ENCODE peak calls at places on chromosomes 5 and 9, in ten cellular contexts. One of them, this sample, is unnamed.

GRCh38 chr9:99239341-99240055 is 17.4 kb downstream of the SEC61B start:
- DNase-seq in KBM-7: no peak
- DNase-seq in GM12865: no peak
- DNase-seq in lower lobe of right lung: no peak
- DNase-seq in NCI-H1092: no peak
- DNase-seq in Right ventricle myocardium superior: no peak
- DNase-seq in anterior cingulate cortex: no peak
- DNase-seq in stimulated activated CD4-positive, alpha-beta T cell treated with anti-CD3 and anti-CD28 coated beads, TNF-alpha, amount 100 ng/mL, for 1 hour: no peak
- DNase-seq in left ventricle myocardium superior: no peak
- DNase-seq in WTC11: no peak
- DNase-seq in this sample: no peak

GRCh38 chr9:131473198-131473885 is 29.4 kb upstream of the POMT1 start:
- DNase-seq in KBM-7: no peak
- DNase-seq in GM12865: no peak
- DNase-seq in lower lobe of right lung: peak
- DNase-seq in NCI-H1092: no peak
- DNase-seq in Right ventricle myocardium superior: no peak
- DNase-seq in anterior cingulate cortex: no peak
- DNase-seq in stimulated activated CD4-positive, alpha-beta T cell treated with anti-CD3 and anti-CD28 coated beads, TNF-alpha, amount 100 ng/mL, for 1 hour: no peak
- DNase-seq in left ventricle myocardium superior: no peak
- DNase-seq in WTC11: no peak
- DNase-seq in this sample: no peak

GRCh38 chr9:129383415-129384088 is 205.5 kb upstream of the IER5L start:
- DNase-seq in KBM-7: peak
- DNase-seq in GM12865: peak
- DNase-seq in lower lobe of right lung: peak
- DNase-seq in NCI-H1092: peak
- DNase-seq in Right ventricle myocardium superior: peak
- DNase-seq in anterior cingulate cortex: peak
- DNase-seq in stimulated activated CD4-positive, alpha-beta T cell treated with anti-CD3 and anti-CD28 coated beads, TNF-alpha, amount 100 ng/mL, for 1 hour: peak
- DNase-seq in left ventricle myocardium superior: peak
- DNase-seq in WTC11: peak
- DNase-seq in this sample: no peak

GRCh38 chr5:107056278-107056677 is 614.5 kb downstream of the EFNA5 start:
- DNase-seq in KBM-7: no peak
- DNase-seq in GM12865: no peak
- DNase-seq in lower lobe of right lung: no peak
- DNase-seq in NCI-H1092: no peak
- DNase-seq in Right ventricle myocardium superior: no peak
- DNase-seq in anterior cingulate cortex: no peak
- DNase-seq in stimulated activated CD4-positive, alpha-beta T cell treated with anti-CD3 and anti-CD28 coated beads, TNF-alpha, amount 100 ng/mL, for 1 hour: no peak
- DNase-seq in left ventricle myocardium superior: no peak
- DNase-seq in WTC11: no peak
- DNase-seq in this sample: no peak

GRCh38 chr9:125969868-125970267 is 222.7 kb downstream of the PBX3 start:
- DNase-seq in KBM-7: no peak
- DNase-seq in GM12865: peak
- DNase-seq in lower lobe of right lung: no peak
- DNase-seq in NCI-H1092: no peak
- DNase-seq in Right ventricle myocardium superior: no peak
- DNase-seq in anterior cingulate cortex: no peak
- DNase-seq in stimulated activated CD4-positive, alpha-beta T cell treated with anti-CD3 and anti-CD28 coated beads, TNF-alpha, amount 100 ng/mL, for 1 hour: no peak
- DNase-seq in left ventricle myocardium superior: no peak
- DNase-seq in WTC11: no peak
- DNase-seq in this sample: no peak

GRCh38 chr5:111584651-111585050 is 72.3 kb upstream of the STARD4 start:
- DNase-seq in KBM-7: no peak
- DNase-seq in GM12865: no peak
- DNase-seq in lower lobe of right lung: no peak
- DNase-seq in NCI-H1092: no peak
- DNase-seq in Right ventricle myocardium superior: no peak
- DNase-seq in anterior cingulate cortex: no peak
- DNase-seq in stimulated activated CD4-positive, alpha-beta T cell treated with anti-CD3 and anti-CD28 coated beads, TNF-alpha, amount 100 ng/mL, for 1 hour: no peak
- DNase-seq in left ventricle myocardium superior: no peak
- DNase-seq in WTC11: no peak
- DNase-seq in this sample: no peak

GRCh38 chr5:54862036-54862435 is 123.4 kb downstream of the ESM1 start:
- DNase-seq in KBM-7: no peak
- DNase-seq in GM12865: no peak
- DNase-seq in lower lobe of right lung: no peak
- DNase-seq in NCI-H1092: no peak
- DNase-seq in Right ventricle myocardium superior: no peak
- DNase-seq in anterior cingulate cortex: no peak
- DNase-seq in stimulated activated CD4-positive, alpha-beta T cell treated with anti-CD3 and anti-CD28 coated beads, TNF-alpha, amount 100 ng/mL, for 1 hour: no peak
- DNase-seq in left ventricle myocardium superior: no peak
- DNase-seq in WTC11: no peak
- DNase-seq in this sample: no peak

GRCh38 chr9:137972355-137972987 is 94.9 kb downstream of the CACNA1B start:
- DNase-seq in KBM-7: no peak
- DNase-seq in GM12865: no peak
- DNase-seq in lower lobe of right lung: peak
- DNase-seq in NCI-H1092: no peak
- DNase-seq in Right ventricle myocardium superior: peak
- DNase-seq in anterior cingulate cortex: no peak
- DNase-seq in stimulated activated CD4-positive, alpha-beta T cell treated with anti-CD3 and anti-CD28 coated beads, TNF-alpha, amount 100 ng/mL, for 1 hour: no peak
- DNase-seq in left ventricle myocardium superior: peak
- DNase-seq in WTC11: no peak
- DNase-seq in this sample: no peak

GRCh38 chr9:91681461-91682305 is 258.1 kb upstream of the NFIL3 start:
- DNase-seq in KBM-7: peak
- DNase-seq in GM12865: peak
- DNase-seq in lower lobe of right lung: peak
- DNase-seq in NCI-H1092: peak
- DNase-seq in Right ventricle myocardium superior: peak
- DNase-seq in anterior cingulate cortex: peak
- DNase-seq in stimulated activated CD4-positive, alpha-beta T cell treated with anti-CD3 and anti-CD28 coated beads, TNF-alpha, amount 100 ng/mL, for 1 hour: peak
- DNase-seq in left ventricle myocardium superior: peak
- DNase-seq in WTC11: peak
- DNase-seq in this sample: no peak

GRCh38 chr5:141639357-141640050 is 2.7 kb downstream of the RELL2 start:
- DNase-seq in KBM-7: no peak
- DNase-seq in GM12865: no peak
- DNase-seq in lower lobe of right lung: no peak
- DNase-seq in NCI-H1092: no peak
- DNase-seq in Right ventricle myocardium superior: no peak
- DNase-seq in anterior cingulate cortex: no peak
- DNase-seq in stimulated activated CD4-positive, alpha-beta T cell treated with anti-CD3 and anti-CD28 coated beads, TNF-alpha, amount 100 ng/mL, for 1 hour: no peak
- DNase-seq in left ventricle myocardium superior: no peak
- DNase-seq in WTC11: no peak
- DNase-seq in this sample: no peak

GRCh38 chr9:89501311-89501898 is 3.5 kb upstream of the SEMA4D start:
- DNase-seq in KBM-7: no peak
- DNase-seq in GM12865: no peak
- DNase-seq in lower lobe of right lung: no peak
- DNase-seq in NCI-H1092: no peak
- DNase-seq in Right ventricle myocardium superior: no peak
- DNase-seq in anterior cingulate cortex: no peak
- DNase-seq in stimulated activated CD4-positive, alpha-beta T cell treated with anti-CD3 and anti-CD28 coated beads, TNF-alpha, amount 100 ng/mL, for 1 hour: no peak
- DNase-seq in left ventricle myocardium superior: no peak
- DNase-seq in WTC11: no peak
- DNase-seq in this sample: no peak

GRCh38 chr9:69071059-69071458 is 35.5 kb downstream of the FXN start:
- DNase-seq in KBM-7: no peak
- DNase-seq in GM12865: no peak
- DNase-seq in lower lobe of right lung: no peak
- DNase-seq in NCI-H1092: no peak
- DNase-seq in Right ventricle myocardium superior: no peak
- DNase-seq in anterior cingulate cortex: no peak
- DNase-seq in stimulated activated CD4-positive, alpha-beta T cell treated with anti-CD3 and anti-CD28 coated beads, TNF-alpha, amount 100 ng/mL, for 1 hour: no peak
- DNase-seq in left ventricle myocardium superior: no peak
- DNase-seq in WTC11: no peak
- DNase-seq in this sample: no peak

GRCh38 chr9:14616188-14616982 is 76.8 kb downstream of the ZDHHC21 start:
- DNase-seq in KBM-7: peak
- DNase-seq in GM12865: peak
- DNase-seq in lower lobe of right lung: no peak
- DNase-seq in NCI-H1092: peak
- DNase-seq in Right ventricle myocardium superior: no peak
- DNase-seq in anterior cingulate cortex: no peak
- DNase-seq in stimulated activated CD4-positive, alpha-beta T cell treated with anti-CD3 and anti-CD28 coated beads, TNF-alpha, amount 100 ng/mL, for 1 hour: no peak
- DNase-seq in left ventricle myocardium superior: no peak
- DNase-seq in WTC11: no peak
- DNase-seq in this sample: peak

GRCh38 chr5:167155387-167156051 is 1135.9 kb upstream of the WWC1 start:
- DNase-seq in KBM-7: no peak
- DNase-seq in GM12865: no peak
- DNase-seq in lower lobe of right lung: no peak
- DNase-seq in NCI-H1092: no peak
- DNase-seq in Right ventricle myocardium superior: no peak
- DNase-seq in anterior cingulate cortex: no peak
- DNase-seq in stimulated activated CD4-positive, alpha-beta T cell treated with anti-CD3 and anti-CD28 coated beads, TNF-alpha, amount 100 ng/mL, for 1 hour: no peak
- DNase-seq in left ventricle myocardium superior: no peak
- DNase-seq in WTC11: no peak
- DNase-seq in this sample: no peak

GRCh38 chr5:164203581-164204225 is 698.3 kb downstream of the MAT2B start:
- DNase-seq in KBM-7: no peak
- DNase-seq in GM12865: no peak
- DNase-seq in lower lobe of right lung: no peak
- DNase-seq in NCI-H1092: no peak
- DNase-seq in Right ventricle myocardium superior: no peak
- DNase-seq in anterior cingulate cortex: no peak
- DNase-seq in stimulated activated CD4-positive, alpha-beta T cell treated with anti-CD3 and anti-CD28 coated beads, TNF-alpha, amount 100 ng/mL, for 1 hour: no peak
- DNase-seq in left ventricle myocardium superior: no peak
- DNase-seq in WTC11: no peak
- DNase-seq in this sample: no peak

GRCh38 chr5:55991768-55992486 is 2.8 kb downstream of the IL6ST start:
- DNase-seq in KBM-7: peak
- DNase-seq in GM12865: no peak
- DNase-seq in lower lobe of right lung: no peak
- DNase-seq in NCI-H1092: no peak
- DNase-seq in Right ventricle myocardium superior: no peak
- DNase-seq in anterior cingulate cortex: no peak
- DNase-seq in stimulated activated CD4-positive, alpha-beta T cell treated with anti-CD3 and anti-CD28 coated beads, TNF-alpha, amount 100 ng/mL, for 1 hour: no peak
- DNase-seq in left ventricle myocardium superior: no peak
- DNase-seq in WTC11: no peak
- DNase-seq in this sample: no peak

GRCh38 chr9:109198736-109199384 is 31.8 kb upstream of the FRRS1L start:
- DNase-seq in KBM-7: no peak
- DNase-seq in GM12865: no peak
- DNase-seq in lower lobe of right lung: no peak
- DNase-seq in NCI-H1092: no peak
- DNase-seq in Right ventricle myocardium superior: no peak
- DNase-seq in anterior cingulate cortex: no peak
- DNase-seq in stimulated activated CD4-positive, alpha-beta T cell treated with anti-CD3 and anti-CD28 coated beads, TNF-alpha, amount 100 ng/mL, for 1 hour: no peak
- DNase-seq in left ventricle myocardium superior: no peak
- DNase-seq in WTC11: no peak
- DNase-seq in this sample: no peak

GRCh38 chr9:113896713-113897112 is 20.6 kb downstream of the ZNF618 start:
- DNase-seq in KBM-7: no peak
- DNase-seq in GM12865: no peak
- DNase-seq in lower lobe of right lung: no peak
- DNase-seq in NCI-H1092: no peak
- DNase-seq in Right ventricle myocardium superior: no peak
- DNase-seq in anterior cingulate cortex: no peak
- DNase-seq in stimulated activated CD4-positive, alpha-beta T cell treated with anti-CD3 and anti-CD28 coated beads, TNF-alpha, amount 100 ng/mL, for 1 hour: no peak
- DNase-seq in left ventricle myocardium superior: no peak
- DNase-seq in WTC11: no peak
- DNase-seq in this sample: no peak

GRCh38 chr5:173247504-173247903 is 12.5 kb upstream of the NKX2-5 start:
- DNase-seq in KBM-7: no peak
- DNase-seq in GM12865: no peak
- DNase-seq in lower lobe of right lung: no peak
- DNase-seq in NCI-H1092: no peak
- DNase-seq in Right ventricle myocardium superior: no peak
- DNase-seq in anterior cingulate cortex: no peak
- DNase-seq in stimulated activated CD4-positive, alpha-beta T cell treated with anti-CD3 and anti-CD28 coated beads, TNF-alpha, amount 100 ng/mL, for 1 hour: no peak
- DNase-seq in left ventricle myocardium superior: no peak
- DNase-seq in WTC11: no peak
- DNase-seq in this sample: no peak

GRCh38 chr9:18778846-18779245 is 254.2 kb downstream of the SAXO1 start:
- DNase-seq in KBM-7: no peak
- DNase-seq in GM12865: no peak
- DNase-seq in lower lobe of right lung: no peak
- DNase-seq in NCI-H1092: no peak
- DNase-seq in Right ventricle myocardium superior: no peak
- DNase-seq in anterior cingulate cortex: no peak
- DNase-seq in stimulated activated CD4-positive, alpha-beta T cell treated with anti-CD3 and anti-CD28 coated beads, TNF-alpha, amount 100 ng/mL, for 1 hour: no peak
- DNase-seq in left ventricle myocardium superior: no peak
- DNase-seq in WTC11: no peak
- DNase-seq in this sample: no peak

GRCh38 chr9:131642496-131643083 is 97.3 kb downstream of the PRRT1B start:
- DNase-seq in KBM-7: no peak
- DNase-seq in GM12865: peak
- DNase-seq in lower lobe of right lung: no peak
- DNase-seq in NCI-H1092: no peak
- DNase-seq in Right ventricle myocardium superior: no peak
- DNase-seq in anterior cingulate cortex: no peak
- DNase-seq in stimulated activated CD4-positive, alpha-beta T cell treated with anti-CD3 and anti-CD28 coated beads, TNF-alpha, amount 100 ng/mL, for 1 hour: no peak
- DNase-seq in left ventricle myocardium superior: no peak
- DNase-seq in WTC11: no peak
- DNase-seq in this sample: no peak

GRCh38 chr5:178545941-178546674 is 44.1 kb downstream of the COL23A1 start:
- DNase-seq in KBM-7: no peak
- DNase-seq in GM12865: no peak
- DNase-seq in lower lobe of right lung: no peak
- DNase-seq in NCI-H1092: no peak
- DNase-seq in Right ventricle myocardium superior: no peak
- DNase-seq in anterior cingulate cortex: no peak
- DNase-seq in stimulated activated CD4-positive, alpha-beta T cell treated with anti-CD3 and anti-CD28 coated beads, TNF-alpha, amount 100 ng/mL, for 1 hour: no peak
- DNase-seq in left ventricle myocardium superior: no peak
- DNase-seq in WTC11: no peak
- DNase-seq in this sample: no peak

GRCh38 chr5:141737485-141737884 is 55.5 kb upstream of the ARAP3 start:
- DNase-seq in KBM-7: no peak
- DNase-seq in GM12865: no peak
- DNase-seq in lower lobe of right lung: no peak
- DNase-seq in NCI-H1092: no peak
- DNase-seq in Right ventricle myocardium superior: no peak
- DNase-seq in anterior cingulate cortex: no peak
- DNase-seq in stimulated activated CD4-positive, alpha-beta T cell treated with anti-CD3 and anti-CD28 coated beads, TNF-alpha, amount 100 ng/mL, for 1 hour: no peak
- DNase-seq in left ventricle myocardium superior: no peak
- DNase-seq in WTC11: no peak
- DNase-seq in this sample: no peak

GRCh38 chr5:172641359-172642045 is 439 bp downstream of the NEURL1B start:
- DNase-seq in KBM-7: peak
- DNase-seq in GM12865: no peak
- DNase-seq in lower lobe of right lung: no peak
- DNase-seq in NCI-H1092: no peak
- DNase-seq in Right ventricle myocardium superior: no peak
- DNase-seq in anterior cingulate cortex: no peak
- DNase-seq in stimulated activated CD4-positive, alpha-beta T cell treated with anti-CD3 and anti-CD28 coated beads, TNF-alpha, amount 100 ng/mL, for 1 hour: no peak
- DNase-seq in left ventricle myocardium superior: peak
- DNase-seq in WTC11: peak
- DNase-seq in this sample: no peak

This sample was measured in NCI-H1930.